ENCODE peak calls at places on chromosomes 11 and 22, in nine cellular contexts. T, O, A, Z, R, N, J, V and F are unnamed samples.

GRCh38 chr22:27242111-27242436 is 559.5 kb downstream of the MN1 start:
- DNase-seq in T (no peak), O (no peak), A (no peak), Z (no peak), R (no peak), N (no peak), J (no peak), V (no peak), F (no peak)

GRCh38 chr11:44746894-44747293 is 20.1 kb downstream of the TSPAN18 start:
- DNase-seq in T (no peak), O (peak; percentile 67), A (no peak), Z (no peak), R (no peak), N (no peak), J (no peak), V (no peak), F (no peak)

GRCh38 chr11:115720537-115721308 is 216.5 kb upstream of the CADM1 start:
- DNase-seq in T (no peak), O (no peak), A (no peak), Z (no peak), R (no peak), N (no peak), J (peak; percentile 72), V (no peak), F (no peak)

GRCh38 chr11:8814923-8815240 is 96.1 kb upstream of the AKIP1 start:
- DNase-seq in T (no peak), O (no peak), A (no peak), Z (no peak), R (no peak), N (peak; percentile 16), J (no peak), V (no peak), F (no peak)

GRCh38 chr11:11148104-11148509 is 204.9 kb downstream of the CSNK2A3 start:
- DNase-seq in T (no peak), O (peak; percentile 94), A (no peak), Z (no peak), R (no peak), N (peak; percentile 13), J (peak; percentile 7), V (no peak), F (peak; percentile 83)

GRCh38 chr11:67238894-67239794 is 27.1 kb upstream of the GRK2 start:
- DNase-seq in T (no peak), O (no peak), A (no peak), Z (no peak), R (no peak), N (peak; percentile 50), J (no peak), V (no peak), F (no peak)

GRCh38 chr22:20720692-20721408 is 53.1 kb upstream of the SERPIND1 start:
- DNase-seq in T (no peak), O (no peak), A (no peak), Z (no peak), R (no peak), N (no peak), J (no peak), V (no peak), F (no peak)

GRCh38 chr22:23395476-23396361 is 184.4 kb downstream of the IGLL1 start:
- DNase-seq in T (no peak), O (peak; percentile 50), A (no peak), Z (no peak), R (no peak), N (no peak), J (no peak), V (no peak), F (peak; percentile 51)

GRCh38 chr11:85094795-85095194 is 532.3 kb downstream of the DLG2 start:
- DNase-seq in T (no peak), O (no peak), A (no peak), Z (no peak), R (no peak), N (no peak), J (no peak), V (no peak), F (no peak)

GRCh38 chr11:66157182-66157864 is 87.3 kb downstream of the PACS1 start:
- DNase-seq in T (no peak), O (no peak), A (no peak), Z (no peak), R (no peak), N (peak; percentile 49), J (no peak), V (no peak), F (no peak)

GRCh38 chr22:48651036-48651890 is 1176.4 kb downstream of the BRD1 start:
- DNase-seq in T (no peak), O (no peak), A (no peak), Z (no peak), R (no peak), N (no peak), J (peak; percentile 28), V (no peak), F (no peak)

GRCh38 chr11:14908214-14908880 is 16.3 kb upstream of the CYP2R1 start:
- DNase-seq in T (no peak), O (no peak), A (no peak), Z (peak; percentile 42), R (peak; percentile 41), N (peak; percentile 60), J (peak; percentile 61), V (no peak), F (no peak)

GRCh38 chr22:43270314-43270908 is 72.8 kb downstream of the SCUBE1 start:
- DNase-seq in T (no peak), O (no peak), A (no peak), Z (no peak), R (peak; percentile 33), N (peak; percentile 42), J (peak; percentile 31), V (no peak), F (no peak)

GRCh38 chr11:48170840-48171233 is 45.8 kb upstream of the OR4B1 start:
- DNase-seq in T (no peak), O (no peak), A (no peak), Z (no peak), R (no peak), N (no peak), J (no peak), V (no peak), F (no peak)

GRCh38 chr11:72716291-72716690 is 35.9 kb downstream of the ARAP1 start:
- DNase-seq in T (no peak), O (no peak), A (no peak), Z (no peak), R (no peak), N (no peak), J (peak; percentile 15), V (no peak), F (no peak)

GRCh38 chr22:39177791-39178190 is 25.3 kb upstream of the CBX7 start:
- DNase-seq in T (no peak), O (peak; percentile 61), A (no peak), Z (no peak), R (no peak), N (no peak), J (no peak), V (no peak), F (no peak)

GRCh38 chr11:19595840-19596751 is 116.5 kb upstream of the NAV2 start:
- DNase-seq in T (no peak), O (peak; percentile 95), A (no peak), Z (peak; percentile 79), R (no peak), N (peak; percentile 91), J (no peak), V (peak; percentile 72), F (peak; percentile 63)

GRCh38 chr11:117670924-117671323 is 126.1 kb downstream of the DSCAML1 start:
- DNase-seq in T (no peak), O (no peak), A (no peak), Z (no peak), R (no peak), N (no peak), J (no peak), V (no peak), F (no peak)

GRCh38 chr11:1260023-1260501 is 37.2 kb downstream of the MUC5B start:
- DNase-seq in T (no peak), O (no peak), A (no peak), Z (peak; percentile 34), R (peak; percentile 70), N (peak; percentile 33), J (peak; percentile 30), V (peak; percentile 67), F (no peak)

GRCh38 chr11:2775083-2775625 is 75.4 kb upstream of the KCNQ1OT1 start:
- DNase-seq in T (no peak), O (peak; percentile 28), A (no peak), Z (no peak), R (no peak), N (no peak), J (peak; percentile 21), V (no peak), F (peak; percentile 12)

GRCh38 chr11:31236052-31236652 is 133.4 kb downstream of the DCDC1 start:
- DNase-seq in T (no peak), O (no peak), A (no peak), Z (no peak), R (no peak), N (peak; percentile 37), J (peak; percentile 83), V (no peak), F (no peak)

GRCh38 chr11:47507016-47507631 is 45.8 kb downstream of the CELF1 start:
- DNase-seq in T (no peak), O (no peak), A (no peak), Z (no peak), R (no peak), N (no peak), J (no peak), V (no peak), F (no peak)

GRCh38 chr11:35820614-35821013 is 123.2 kb upstream of the LDLRAD3 start:
- DNase-seq in T (no peak), O (no peak), A (no peak), Z (no peak), R (no peak), N (no peak), J (no peak), V (no peak), F (no peak)

GRCh38 chr22:28283025-28283654 is 364.1 kb upstream of the PITPNB start:
- DNase-seq in T (no peak), O (no peak), A (no peak), Z (no peak), R (no peak), N (peak; percentile 31), J (no peak), V (no peak), F (no peak)

GRCh38 chr22:48485144-48486135 is 1342.2 kb downstream of the BRD1 start:
- DNase-seq in T (no peak), O (peak; percentile 41), A (no peak), Z (no peak), R (no peak), N (no peak), J (no peak), V (no peak), F (no peak)

GRCh38 chr11:36073411-36074203 is 129.7 kb downstream of the LDLRAD3 start:
- DNase-seq in T (no peak), O (no peak), A (no peak), Z (no peak), R (no peak), N (peak; percentile 78), J (peak; percentile 81), V (peak; percentile 26), F (peak; percentile 90)

GRCh38 chr11:117055449-117055848 is 42.8 kb downstream of the SIK3 start:
- DNase-seq in T (no peak), O (no peak), A (no peak), Z (no peak), R (no peak), N (no peak), J (no peak), V (no peak), F (no peak)

GRCh38 chr11:925496-926301 is at the start of gene AP2A2:
- DNase-seq in T (peak; percentile 85), O (peak; percentile 92), A (peak; percentile 80), Z (peak; percentile 76), R (peak; percentile 97), N (peak; percentile 92), J (peak; percentile 97), V (peak; percentile 94), F (peak; percentile 95)